ENCODE peak calls at places on chromosome 6, in five cellular contexts. I is activated T-cell treated with anti-CD3 and anti-CD28 coated beads for 48 hours, S is ACHN, K is activated gamma-delta T cell treated with Interleukin-2 at 50 U/mL for 16 hours, M is GM20000. Z is an unnamed sample.

GRCh38 chr6:154651656-154652055 is 81.6 kb upstream of the SCAF8 start:
- DNase-seq in I (no peak), S (no peak), K (no peak), M (no peak), Z (no peak)

GRCh38 chr6:121600389-121601233 is 165.2 kb downstream of the GJA1 start:
- DNase-seq in I (no peak), S (no peak), K (no peak), M (no peak), Z (no peak)

GRCh38 chr6:10347561-10348327 is 67.1 kb downstream of the TFAP2A start:
- DNase-seq in I (no peak), S (peak), K (no peak), M (no peak), Z (peak)

GRCh38 chr6:167825759-167826229 is 917 bp upstream of the AFDN start:
- DNase-seq in I (no peak), S (peak), K (no peak), M (peak), Z (no peak)

GRCh38 chr6:166533205-166533824 is 53.2 kb downstream of the RAMACL start:
- DNase-seq in I (no peak), S (no peak), K (no peak), M (no peak), Z (no peak)

GRCh38 chr6:111011360-111012142 is 29.7 kb downstream of the RPF2 start:
- DNase-seq in I (no peak), S (peak), K (no peak), M (peak), Z (peak)

GRCh38 chr6:23498013-23498412 is 628.0 kb upstream of the NRSN1 start:
- DNase-seq in I (no peak), S (no peak), K (no peak), M (no peak), Z (peak)

GRCh38 chr6:144232434-144233223 is 52.5 kb upstream of the UTRN start:
- DNase-seq in I (no peak), S (no peak), K (no peak), M (no peak), Z (no peak)

GRCh38 chr6:30947231-30947630 is 6.5 kb downstream of the MUCL3 start:
- DNase-seq in I (no peak), S (no peak), K (no peak), M (no peak), Z (no peak)

GRCh38 chr6:84912472-84913143 is 148.2 kb upstream of the TBX18 start:
- DNase-seq in I (no peak), S (no peak), K (no peak), M (no peak), Z (no peak)

GRCh38 chr6:123393333-123393732 is 243.4 kb downstream of the TRDN start:
- DNase-seq in I (no peak), S (peak), K (no peak), M (no peak), Z (peak)

GRCh38 chr6:37381579-37381978 is 27.8 kb downstream of the RNF8 start:
- DNase-seq in I (no peak), S (peak), K (no peak), M (peak), Z (peak)

GRCh38 chr6:162773996-162774395 is 46.2 kb downstream of the PACRG start:
- DNase-seq in I (no peak), S (no peak), K (no peak), M (no peak), Z (no peak)

GRCh38 chr6:142372348-142372747 is 70.5 kb downstream of the ADGRG6 start:
- DNase-seq in I (no peak), S (peak), K (no peak), M (no peak), Z (no peak)

GRCh38 chr6:35084041-35084491 is 57.1 kb downstream of the TCP11 start:
- DNase-seq in I (no peak), S (no peak), K (no peak), M (no peak), Z (no peak)

GRCh38 chr6:141261016-141261671 is 871.6 kb upstream of the GJE1 start:
- DNase-seq in I (no peak), S (no peak), K (no peak), M (no peak), Z (no peak)

GRCh38 chr6:29552512-29553051 is 7.0 kb downstream of the UBD start:
- DNase-seq in I (no peak), S (peak), K (no peak), M (peak), Z (peak)